ENCODE peak calls at places on chromosomes 7 and 10, in six cellular contexts. A, Y, C, I, W and B are unnamed samples.

GRCh38 chr10:8403711-8404371 is 349.4 kb downstream of the GATA3 start:
- DNase-seq in Y (no peak), W (no peak), C (no peak), A (no peak), I (no peak), B (no peak)

GRCh38 chr10:132541601-132542011 is 4.0 kb downstream of the INPP5A start:
- DNase-seq in W (no peak), I (no peak), A (no peak), Y (no peak), C (no peak), B (no peak)

GRCh38 chr7:70334883-70335282 is 736.6 kb downstream of the AUTS2 start:
- DNase-seq in A (no peak), W (no peak), C (no peak), Y (peak), I (no peak), B (no peak)

GRCh38 chr7:147941316-147941715 is 649.2 kb upstream of the C7orf33 start:
- DNase-seq in Y (no peak), C (peak), W (no peak), I (no peak), A (no peak), B (no peak)

GRCh38 chr7:28937593-28937992 is 20.5 kb downstream of the TRIL start:
- DNase-seq in I (no peak), C (no peak), Y (no peak), A (no peak), W (no peak), B (no peak)

GRCh38 chr7:20539201-20539600 is 76.3 kb upstream of the ABCB5 start:
- DNase-seq in W (no peak), A (no peak), I (no peak), C (no peak), Y (peak), B (no peak)

GRCh38 chr7:1403844-1404404 is 55.3 kb downstream of the MICALL2 start:
- DNase-seq in Y (no peak), A (no peak), I (no peak), C (no peak), W (no peak), B (peak)

GRCh38 chr7:133207687-133208086 is 45.2 kb upstream of the EXOC4 start:
- DNase-seq in A (no peak), Y (peak), I (no peak), C (no peak), W (no peak), B (no peak)

GRCh38 chr10:79046326-79046725 is 22.4 kb upstream of the ZMIZ1 start:
- DNase-seq in Y (no peak), C (no peak), W (no peak), A (no peak), I (no peak), B (no peak)

GRCh38 chr10:67492317-67493019 is 203.5 kb downstream of the CTNNA3 start:
- DNase-seq in C (no peak), I (no peak), A (no peak), W (no peak), Y (no peak), B (no peak)

GRCh38 chr10:124624456-124624855 is 119.7 kb downstream of the FAM53B start:
- DNase-seq in A (peak), Y (no peak), I (no peak), C (no peak), W (no peak), B (no peak)

GRCh38 chr10:81018898-81019890 is 481.5 kb downstream of the SH2D4B start:
- DNase-seq in I (peak), C (peak), Y (peak), A (peak), W (no peak), B (no peak)

GRCh38 chr7:123030631-123031030 is 35.1 kb upstream of the TAS2R16 start:
- DNase-seq in Y (no peak), A (no peak), C (no peak), W (no peak), I (no peak), B (no peak)

GRCh38 chr10:87541114-87541513 is 36.4 kb downstream of the MINPP1 start:
- DNase-seq in C (no peak), Y (no peak), I (no peak), W (no peak), A (no peak), B (no peak)

GRCh38 chr7:22853674-22854157 is 31.1 kb upstream of the TOMM7 start:
- DNase-seq in C (no peak), W (no peak), A (no peak), I (no peak), Y (peak), B (no peak)

GRCh38 chr7:74038194-74038961 is 10.4 kb downstream of the ELN start:
- DNase-seq in A (no peak), Y (no peak), W (no peak), C (no peak), I (no peak), B (no peak)

GRCh38 chr7:70660819-70661191 is 471.1 kb upstream of the GALNT17 start:
- DNase-seq in I (no peak), C (no peak), A (no peak), W (no peak), Y (no peak), B (peak)

GRCh38 chr10:8050561-8051108 is 3.9 kb upstream of the GATA3 start:
- DNase-seq in C (no peak), A (no peak), Y (peak), I (no peak), W (no peak), B (no peak)

GRCh38 chr7:156055206-156055822 is 243.1 kb upstream of the SHH start:
- DNase-seq in W (no peak), Y (no peak), C (no peak), I (no peak), A (no peak), B (no peak)

GRCh38 chr7:90119178-90119971 is 34.9 kb upstream of the STEAP1 start:
- DNase-seq in W (no peak), Y (peak), A (peak), C (no peak), I (no peak), B (peak)

GRCh38 chr7:136293272-136293671 is 316.1 kb upstream of the MTPN start:
- DNase-seq in Y (no peak), I (no peak), A (no peak), W (no peak), C (no peak), B (no peak)

GRCh38 chr10:96830511-96831199 is 1.4 kb upstream of the LCOR start:
- DNase-seq in I (no peak), C (peak), Y (peak), A (peak), W (peak), B (peak)

GRCh38 chr7:13920053-13920697 is 69.3 kb downstream of the ETV1 start:
- DNase-seq in Y (no peak), A (peak), I (peak), W (no peak), C (peak), B (peak)

GRCh38 chr10:79392020-79392398 is 44.7 kb downstream of the PPIF start:
- DNase-seq in W (no peak), Y (no peak), I (no peak), A (no peak), C (no peak), B (no peak)

GRCh38 chr10:1754506-1755177 is 17.3 kb upstream of the ADARB2 start:
- DNase-seq in I (no peak), C (peak), W (no peak), Y (no peak), A (no peak), B (no peak)

GRCh38 chr7:121084748-121085336 is 96.3 kb downstream of the CPED1 start:
- DNase-seq in I (peak), W (no peak), Y (no peak), A (no peak), C (no peak), B (no peak)

GRCh38 chr10:811379-811778 is 120.1 kb downstream of the LARP4B start:
- DNase-seq in I (no peak), A (no peak), C (no peak), W (no peak), Y (no peak), B (no peak)

GRCh38 chr10:116470768-116471415 is 43.2 kb downstream of the PNLIPRP3 start:
- DNase-seq in Y (no peak), W (no peak), C (no peak), A (no peak), I (no peak), B (no peak)

GRCh38 chr7:51121036-51121780 is 195.4 kb downstream of the COBL start:
- DNase-seq in W (no peak), Y (no peak), A (no peak), C (no peak), I (no peak), B (no peak)

GRCh38 chr10:25974897-25975459 is 40.9 kb downstream of the MYO3A start:
- DNase-seq in Y (no peak), C (no peak), A (no peak), I (no peak), W (no peak), B (no peak)

GRCh38 chr7:82444220-82445049 is 858 bp upstream of the CACNA2D1 start:
- DNase-seq in Y (no peak), C (peak), A (peak), I (no peak), W (no peak), B (peak)